ENCODE peak calls at places on chromosome 20, in nine cellular contexts. N is prostate gland, K is GM12878, C is GM23338, O is transverse colon, Q is HepG2, T is HCT116, B is stomach, H is esophagus muscularis mucosa. E is an unnamed sample.

GRCh38 chr20:25389858-25390537 is 637 bp downstream of the ABHD12 start:
- DNase-seq in N (peak), K (no peak), C (peak), O (peak), Q (no peak), T (no peak), B (peak), H (no peak), E (no peak)

GRCh38 chr20:40564997-40565680 is 123.9 kb downstream of the MAFB start:
- DNase-seq in N (no peak), K (no peak), C (no peak), O (no peak), Q (no peak), T (peak), B (no peak), H (no peak), E (no peak)

GRCh38 chr20:21322921-21323321 is 19.8 kb downstream of the XRN2 start:
- DNase-seq in N (no peak), K (no peak), C (no peak), O (no peak), Q (no peak), T (no peak), B (no peak), H (no peak), E (no peak)

GRCh38 chr20:13819885-13820645 is 35.2 kb downstream of the NDUFAF5 start:
- DNase-seq in N (peak), K (no peak), C (peak), O (no peak), Q (peak), T (peak), B (peak), H (no peak), E (peak)

GRCh38 chr20:38640486-38640885 is 38.9 kb downstream of the ARHGAP40 start:
- DNase-seq in N (no peak), K (no peak), C (no peak), O (no peak), Q (no peak), T (no peak), B (no peak), H (no peak), E (no peak)

GRCh38 chr20:47360489-47361267 is 4.2 kb upstream of the ZMYND8 start:
- DNase-seq in N (peak), K (no peak), C (peak), O (peak), Q (peak), T (peak), B (peak), H (peak), E (no peak)

GRCh38 chr20:21046413-21047070 is 59.6 kb downstream of the LINC00237 start:
- DNase-seq in N (no peak), K (no peak), C (no peak), O (no peak), Q (no peak), T (no peak), B (no peak), H (peak), E (no peak)

GRCh38 chr20:52454660-52455059 is 263.1 kb upstream of the ZFP64 start:
- DNase-seq in N (no peak), K (no peak), C (no peak), O (no peak), Q (no peak), T (no peak), B (no peak), H (no peak), E (no peak)

GRCh38 chr20:16821211-16822089 is 73.3 kb downstream of the OTOR start:
- DNase-seq in N (no peak), K (no peak), C (peak), O (peak), Q (peak), T (peak), B (no peak), H (no peak), E (no peak)

GRCh38 chr20:19742974-19743649 is 14.9 kb upstream of the RIN2 start:
- DNase-seq in N (no peak), K (no peak), C (no peak), O (no peak), Q (no peak), T (no peak), B (no peak), H (no peak), E (no peak)

GRCh38 chr20:60224914-60225313 is 266.7 kb downstream of the CDH26 start:
- DNase-seq in N (no peak), K (no peak), C (peak), O (no peak), Q (peak), T (no peak), B (no peak), H (no peak), E (no peak)

DNA sequence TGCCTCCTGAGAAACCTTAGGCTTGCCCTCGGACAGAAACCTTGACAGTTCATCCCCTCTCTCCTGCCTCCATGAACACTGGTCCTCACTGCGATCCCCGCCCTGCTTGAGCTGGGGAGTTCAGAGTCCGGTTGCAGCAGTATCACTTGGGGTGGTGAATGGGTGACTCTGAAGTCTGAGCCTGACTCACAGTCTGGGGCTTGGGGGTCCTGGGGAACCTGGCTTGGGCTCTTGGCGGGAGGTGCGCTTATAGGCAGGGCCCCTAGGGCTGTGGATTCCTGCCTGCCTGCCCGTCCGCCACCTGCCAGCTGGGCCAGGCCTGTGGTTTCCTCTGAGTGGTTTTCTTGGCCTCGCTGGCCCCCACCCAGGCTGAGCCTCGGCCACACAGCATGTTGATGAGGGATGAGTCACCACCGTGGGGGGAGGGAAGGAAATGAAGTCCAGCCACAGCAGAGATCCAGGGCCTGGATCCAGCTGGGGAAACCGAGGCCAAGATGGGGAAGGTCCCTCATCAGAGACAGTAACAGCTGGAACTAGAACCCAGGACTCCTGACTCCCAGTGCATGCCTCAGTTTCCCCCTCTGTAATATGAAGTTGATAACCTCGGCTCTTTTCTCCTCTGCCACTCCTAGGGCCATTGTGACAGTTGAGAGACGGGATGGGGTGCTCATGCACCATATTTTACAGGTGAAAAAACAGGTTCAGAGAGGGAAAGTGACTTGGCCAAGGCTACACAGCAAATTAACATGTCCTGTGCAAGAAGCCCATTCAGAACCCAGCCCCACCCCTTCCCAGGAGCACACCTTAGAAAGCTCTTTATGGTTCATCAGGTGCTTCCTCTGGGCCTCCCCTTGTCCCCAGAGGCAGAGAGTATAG is 9.2 kb downstream of the FOXS1 start:
- DNase-seq in N (no peak), K (peak), C (no peak), O (peak), Q (peak), T (peak), B (peak), H (peak), E (no peak)
- TF ChIP-seq POLR2AphosphoS5 in N (peak), K (no peak), C (no peak), O (peak), Q (no peak), T (peak), B (no peak), H (peak), E (no peak)

DNA sequence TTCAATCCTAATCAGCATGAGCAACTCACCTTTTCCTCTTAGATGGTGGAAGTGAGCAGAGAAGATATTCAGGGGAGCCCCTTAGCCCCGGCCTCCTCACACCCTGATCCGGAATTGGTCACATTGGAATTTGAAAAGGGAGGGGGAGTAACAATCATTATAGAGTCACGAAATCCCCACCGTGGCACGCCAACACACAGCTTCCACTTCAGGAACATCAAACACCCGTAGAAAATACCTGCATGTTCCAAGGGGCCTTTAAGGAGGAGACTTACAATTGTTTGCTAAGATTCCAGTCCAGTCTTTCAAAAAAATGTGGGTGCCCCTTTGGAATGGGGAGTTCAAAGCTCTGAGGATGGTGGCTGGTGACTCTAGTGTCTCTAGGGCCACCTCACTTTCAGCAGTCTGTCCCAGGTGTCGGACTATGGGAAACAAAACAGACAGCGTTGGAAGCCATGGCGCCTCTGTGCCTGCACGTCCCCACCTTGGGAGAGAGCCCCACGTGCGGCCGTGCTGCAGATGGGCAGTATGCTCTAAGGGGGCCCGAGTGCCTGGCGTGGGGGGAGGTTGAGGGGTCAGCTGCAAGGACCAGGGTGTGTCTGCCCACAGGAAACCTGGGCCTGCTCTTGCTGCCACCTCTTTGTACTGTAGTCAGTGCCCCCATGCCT is 2.4 kb downstream of the CD93 start:
- DNase-seq in N (no peak), K (no peak), C (no peak), O (no peak), Q (no peak), T (no peak), B (no peak), H (no peak), E (no peak)
- H3K4me3 ChIP-seq in N (no peak), K (no peak), C (no peak), O (no peak), Q (no peak), T (no peak), B (peak), H (peak), E (no peak)

GRCh38 chr20:62299666-62300236 is 3.0 kb upstream of the ADRM1 start:
- DNase-seq in N (no peak), K (no peak), C (no peak), O (no peak), Q (no peak), T (no peak), B (no peak), H (no peak), E (no peak)

GRCh38 chr20:62297449-62298227 is 5.2 kb upstream of the ADRM1 start:
- DNase-seq in N (peak), K (no peak), C (no peak), O (no peak), Q (peak), T (no peak), B (no peak), H (no peak), E (no peak)

GRCh38 chr20:62294516-62294915 is 8.3 kb upstream of the ADRM1 start:
- DNase-seq in N (no peak), K (peak), C (no peak), O (no peak), Q (no peak), T (no peak), B (no peak), H (no peak), E (no peak)

GRCh38 chr20:62298577-62299249 is 4.1 kb upstream of the ADRM1 start:
- DNase-seq in N (no peak), K (no peak), C (no peak), O (no peak), Q (no peak), T (no peak), B (no peak), H (no peak), E (no peak)

DNA sequence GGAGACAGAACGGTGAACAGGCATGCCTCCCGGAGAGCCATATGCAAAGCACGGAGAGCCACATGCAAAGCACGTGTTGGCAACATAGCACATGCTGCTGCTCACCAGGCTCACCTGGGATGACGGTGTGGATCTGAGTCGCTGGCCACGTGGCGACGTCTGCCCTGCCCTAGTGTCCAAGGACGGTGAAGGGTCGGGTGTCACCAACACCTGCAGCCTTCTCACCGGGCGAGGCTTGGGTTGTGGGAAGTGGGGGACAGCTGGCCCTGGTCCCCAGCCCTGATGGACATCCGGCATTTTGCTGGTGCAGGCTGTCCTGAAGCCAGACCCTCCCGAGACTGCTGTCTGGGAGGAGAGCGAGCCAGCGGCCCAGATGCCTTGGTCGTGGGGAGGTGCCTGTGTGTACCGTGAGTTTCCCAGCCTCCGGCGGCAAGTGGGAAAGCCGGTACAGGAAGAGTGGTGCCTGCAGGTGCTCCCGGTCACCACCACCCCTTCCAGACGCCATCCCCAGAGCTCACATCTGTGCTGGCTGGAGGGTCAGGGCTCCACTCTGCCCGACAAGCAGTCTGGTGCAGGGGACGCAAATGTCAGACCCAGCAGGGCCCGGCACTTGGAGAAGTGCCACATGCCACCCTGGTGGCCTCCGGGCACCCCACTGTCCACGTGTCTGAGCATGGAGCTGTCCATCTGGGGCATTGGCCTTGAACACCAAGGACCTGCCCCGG is 5.9 kb upstream of the ADRM1 start:
- DNase-seq in N (no peak), K (no peak), C (no peak), O (no peak), Q (no peak), T (no peak), B (no peak), H (no peak), E (no peak)
- TF ChIP-seq POLR2AphosphoS5 in N (no peak), K (no peak), C (no peak), O (no peak), Q (no peak), T (no peak), B (no peak), H (no peak), E (no peak)

GRCh38 chr20:58513580-58514285 is 1.5 kb downstream of the APCDD1L start:
- DNase-seq in N (no peak), K (no peak), C (no peak), O (no peak), Q (no peak), T (no peak), B (no peak), H (no peak), E (no peak)
- H3K4me3 ChIP-seq in N (no peak), K (no peak), C (peak), O (no peak), Q (no peak), T (no peak), B (no peak), H (no peak), E (no peak)

E was measured in SK-N-MC.